ENCODE peak calls at places on chromosomes 3 and 15, in four cellular contexts. One of them, this sample, is unnamed.

GRCh38 chr15:75763137-75763611 is 50.5 kb upstream of the CSPG4 start:
- DNase-seq in G401: no peak
- DNase-seq in MM.1S: no peak
- DNase-seq in activated CD8-positive, alpha-beta memory T cell treated with anti-CD3 and anti-CD28 coated beads for 4 hours: no peak
- DNase-seq in this sample: no peak

GRCh38 chr15:74609938-74610301 is 5.7 kb upstream of the CLK3 start:
- DNase-seq in G401: no peak
- DNase-seq in MM.1S: no peak
- DNase-seq in activated CD8-positive, alpha-beta memory T cell treated with anti-CD3 and anti-CD28 coated beads for 4 hours: no peak
- DNase-seq in this sample: no peak

GRCh38 chr3:39136533-39137434 is 16.6 kb downstream of the CSRNP1 start:
- DNase-seq in G401: no peak
- DNase-seq in MM.1S: no peak
- DNase-seq in activated CD8-positive, alpha-beta memory T cell treated with anti-CD3 and anti-CD28 coated beads for 4 hours: no peak
- DNase-seq in this sample: no peak

GRCh38 chr3:169295126-169295525 is 368.4 kb downstream of the MECOM start:
- DNase-seq in G401: no peak
- DNase-seq in MM.1S: peak; percentile 57
- DNase-seq in activated CD8-positive, alpha-beta memory T cell treated with anti-CD3 and anti-CD28 coated beads for 4 hours: no peak
- DNase-seq in this sample: no peak

GRCh38 chr15:92881838-92882696 is 18.1 kb upstream of the CHD2 start:
- DNase-seq in G401: peak; percentile 100
- DNase-seq in MM.1S: peak; percentile 99
- DNase-seq in activated CD8-positive, alpha-beta memory T cell treated with anti-CD3 and anti-CD28 coated beads for 4 hours: peak; percentile 97
- DNase-seq in this sample: peak; percentile 100

GRCh38 chr3:13282986-13283876 is 136.9 kb downstream of the NUP210 start:
- DNase-seq in G401: no peak
- DNase-seq in MM.1S: peak; percentile 64
- DNase-seq in activated CD8-positive, alpha-beta memory T cell treated with anti-CD3 and anti-CD28 coated beads for 4 hours: no peak
- DNase-seq in this sample: no peak

GRCh38 chr3:149639093-149639486 is 18.7 kb downstream of the WWTR1 start:
- DNase-seq in G401: no peak
- DNase-seq in MM.1S: no peak
- DNase-seq in activated CD8-positive, alpha-beta memory T cell treated with anti-CD3 and anti-CD28 coated beads for 4 hours: no peak
- DNase-seq in this sample: no peak

GRCh38 chr15:66188464-66188863 is 65.1 kb downstream of the MEGF11 start:
- DNase-seq in G401: peak; percentile 86
- DNase-seq in MM.1S: no peak
- DNase-seq in activated CD8-positive, alpha-beta memory T cell treated with anti-CD3 and anti-CD28 coated beads for 4 hours: no peak
- DNase-seq in this sample: no peak

GRCh38 chr3:130946876-130947275 is 53.0 kb downstream of the ATP2C1 start:
- DNase-seq in G401: no peak
- DNase-seq in MM.1S: no peak
- DNase-seq in activated CD8-positive, alpha-beta memory T cell treated with anti-CD3 and anti-CD28 coated beads for 4 hours: no peak
- DNase-seq in this sample: no peak

GRCh38 chr15:101517504-101517903 is 28.0 kb upstream of the PCSK6 start:
- DNase-seq in G401: no peak
- DNase-seq in MM.1S: no peak
- DNase-seq in activated CD8-positive, alpha-beta memory T cell treated with anti-CD3 and anti-CD28 coated beads for 4 hours: no peak
- DNase-seq in this sample: no peak

GRCh38 chr15:89749951-89750559 is 994 bp downstream of the MESP1 start:
- DNase-seq in G401: peak; percentile 41
- DNase-seq in MM.1S: peak; percentile 41
- DNase-seq in activated CD8-positive, alpha-beta memory T cell treated with anti-CD3 and anti-CD28 coated beads for 4 hours: no peak
- DNase-seq in this sample: no peak

GRCh38 chr3:40120816-40121215 is 188.7 kb upstream of the EIF1B start:
- DNase-seq in G401: peak; percentile 47
- DNase-seq in MM.1S: no peak
- DNase-seq in activated CD8-positive, alpha-beta memory T cell treated with anti-CD3 and anti-CD28 coated beads for 4 hours: no peak
- DNase-seq in this sample: no peak

GRCh38 chr3:72664576-72664975 is 183.7 kb downstream of the SHQ1 start:
- DNase-seq in G401: no peak
- DNase-seq in MM.1S: no peak
- DNase-seq in activated CD8-positive, alpha-beta memory T cell treated with anti-CD3 and anti-CD28 coated beads for 4 hours: no peak
- DNase-seq in this sample: no peak

GRCh38 chr3:80767599-80767998 is 993.8 kb downstream of the GBE1 start:
- DNase-seq in G401: no peak
- DNase-seq in MM.1S: no peak
- DNase-seq in activated CD8-positive, alpha-beta memory T cell treated with anti-CD3 and anti-CD28 coated beads for 4 hours: no peak
- DNase-seq in this sample: no peak

GRCh38 chr15:70855764-70856163 is 1.8 kb upstream of the LARP6 start:
- DNase-seq in G401: no peak
- DNase-seq in MM.1S: peak; percentile 21
- DNase-seq in activated CD8-positive, alpha-beta memory T cell treated with anti-CD3 and anti-CD28 coated beads for 4 hours: no peak
- DNase-seq in this sample: no peak

GRCh38 chr3:111903067-111903511 is 44.0 kb downstream of the PHLDB2 start:
- DNase-seq in G401: no peak
- DNase-seq in MM.1S: no peak
- DNase-seq in activated CD8-positive, alpha-beta memory T cell treated with anti-CD3 and anti-CD28 coated beads for 4 hours: no peak
- DNase-seq in this sample: no peak

GRCh38 chr3:72447059-72447946 is 400.9 kb downstream of the SHQ1 start:
- DNase-seq in G401: peak; percentile 84
- DNase-seq in MM.1S: peak; percentile 90
- DNase-seq in activated CD8-positive, alpha-beta memory T cell treated with anti-CD3 and anti-CD28 coated beads for 4 hours: peak; percentile 81
- DNase-seq in this sample: peak; percentile 11

GRCh38 chr15:45378149-45378912 is at the start of gene GATM:
- DNase-seq in G401: peak; percentile 83
- DNase-seq in MM.1S: peak; percentile 75
- DNase-seq in activated CD8-positive, alpha-beta memory T cell treated with anti-CD3 and anti-CD28 coated beads for 4 hours: no peak
- DNase-seq in this sample: peak; percentile 62

GRCh38 chr3:184176377-184177330 is 2.0 kb downstream of the AP2M1 start:
- DNase-seq in G401: peak; percentile 38
- DNase-seq in MM.1S: no peak
- DNase-seq in activated CD8-positive, alpha-beta memory T cell treated with anti-CD3 and anti-CD28 coated beads for 4 hours: no peak
- DNase-seq in this sample: no peak

GRCh38 chr3:173301647-173302046 is 95.9 kb upstream of the NLGN1 start:
- DNase-seq in G401: no peak
- DNase-seq in MM.1S: no peak
- DNase-seq in activated CD8-positive, alpha-beta memory T cell treated with anti-CD3 and anti-CD28 coated beads for 4 hours: no peak
- DNase-seq in this sample: no peak

GRCh38 chr3:148847351-148847750 is 17.7 kb upstream of the CPA3 start:
- DNase-seq in G401: no peak
- DNase-seq in MM.1S: no peak
- DNase-seq in activated CD8-positive, alpha-beta memory T cell treated with anti-CD3 and anti-CD28 coated beads for 4 hours: no peak
- DNase-seq in this sample: no peak

GRCh38 chr3:139302084-139302800 is 41.6 kb upstream of the MRPS22 start:
- DNase-seq in G401: no peak
- DNase-seq in MM.1S: peak; percentile 37
- DNase-seq in activated CD8-positive, alpha-beta memory T cell treated with anti-CD3 and anti-CD28 coated beads for 4 hours: no peak
- DNase-seq in this sample: no peak

GRCh38 chr3:181757694-181758306 is 46.1 kb downstream of the SOX2 start:
- DNase-seq in G401: no peak
- DNase-seq in MM.1S: no peak
- DNase-seq in activated CD8-positive, alpha-beta memory T cell treated with anti-CD3 and anti-CD28 coated beads for 4 hours: no peak
- DNase-seq in this sample: no peak

GRCh38 chr3:53156368-53156834 is 4.6 kb upstream of the PRKCD start:
- DNase-seq in G401: no peak
- DNase-seq in MM.1S: no peak
- DNase-seq in activated CD8-positive, alpha-beta memory T cell treated with anti-CD3 and anti-CD28 coated beads for 4 hours: no peak
- DNase-seq in this sample: no peak

GRCh38 chr3:183564046-183564445 is 8.5 kb upstream of the KLHL6 start:
- DNase-seq in G401: no peak
- DNase-seq in MM.1S: no peak
- DNase-seq in activated CD8-positive, alpha-beta memory T cell treated with anti-CD3 and anti-CD28 coated beads for 4 hours: no peak
- DNase-seq in this sample: no peak

GRCh38 chr15:92763459-92763858 is 107.9 kb upstream of the FAM174B start:
- DNase-seq in G401: no peak
- DNase-seq in MM.1S: no peak
- DNase-seq in activated CD8-positive, alpha-beta memory T cell treated with anti-CD3 and anti-CD28 coated beads for 4 hours: no peak
- DNase-seq in this sample: no peak

GRCh38 chr3:150247456-150247855 is 160.6 kb upstream of the TSC22D2 start:
- DNase-seq in G401: no peak
- DNase-seq in MM.1S: no peak
- DNase-seq in activated CD8-positive, alpha-beta memory T cell treated with anti-CD3 and anti-CD28 coated beads for 4 hours: no peak
- DNase-seq in this sample: no peak

GRCh38 chr3:129448187-129448895 is 8.3 kb downstream of the IFT122 start:
- DNase-seq in G401: no peak
- DNase-seq in MM.1S: no peak
- DNase-seq in activated CD8-positive, alpha-beta memory T cell treated with anti-CD3 and anti-CD28 coated beads for 4 hours: no peak
- DNase-seq in this sample: no peak

GRCh38 chr3:151016421-151016820 is 43.9 kb upstream of the CLRN1 start:
- DNase-seq in G401: no peak
- DNase-seq in MM.1S: no peak
- DNase-seq in activated CD8-positive, alpha-beta memory T cell treated with anti-CD3 and anti-CD28 coated beads for 4 hours: no peak
- DNase-seq in this sample: no peak

GRCh38 chr15:94844533-94845390 is 613.4 kb downstream of the MCTP2 start:
- DNase-seq in G401: no peak
- DNase-seq in MM.1S: no peak
- DNase-seq in activated CD8-positive, alpha-beta memory T cell treated with anti-CD3 and anti-CD28 coated beads for 4 hours: no peak
- DNase-seq in this sample: no peak

GRCh38 chr3:30440880-30441279 is 165.5 kb upstream of the TGFBR2 start:
- DNase-seq in G401: no peak
- DNase-seq in MM.1S: no peak
- DNase-seq in activated CD8-positive, alpha-beta memory T cell treated with anti-CD3 and anti-CD28 coated beads for 4 hours: no peak
- DNase-seq in this sample: no peak

GRCh38 chr3:127053979-127054378 is 71.1 kb downstream of the PLXNA1 start:
- DNase-seq in G401: no peak
- DNase-seq in MM.1S: no peak
- DNase-seq in activated CD8-positive, alpha-beta memory T cell treated with anti-CD3 and anti-CD28 coated beads for 4 hours: no peak
- DNase-seq in this sample: no peak

GRCh38 chr15:33009603-33010002 is 184.9 kb downstream of the FMN1 start:
- DNase-seq in G401: no peak
- DNase-seq in MM.1S: no peak
- DNase-seq in activated CD8-positive, alpha-beta memory T cell treated with anti-CD3 and anti-CD28 coated beads for 4 hours: no peak
- DNase-seq in this sample: no peak

GRCh38 chr3:194486540-194487288 is at the start of gene ATP13A3:
- DNase-seq in G401: peak; percentile 92
- DNase-seq in MM.1S: peak; percentile 97
- DNase-seq in activated CD8-positive, alpha-beta memory T cell treated with anti-CD3 and anti-CD28 coated beads for 4 hours: peak; percentile 79
- DNase-seq in this sample: peak; percentile 58

GRCh38 chr15:29669823-29670222 is 152.4 kb downstream of the TJP1 start:
- DNase-seq in G401: no peak
- DNase-seq in MM.1S: no peak
- DNase-seq in activated CD8-positive, alpha-beta memory T cell treated with anti-CD3 and anti-CD28 coated beads for 4 hours: no peak
- DNase-seq in this sample: no peak

GRCh38 chr3:113697192-113698090 is 999 bp upstream of the USF3 start:
- DNase-seq in G401: peak; percentile 59
- DNase-seq in MM.1S: peak; percentile 34
- DNase-seq in activated CD8-positive, alpha-beta memory T cell treated with anti-CD3 and anti-CD28 coated beads for 4 hours: no peak
- DNase-seq in this sample: no peak

GRCh38 chr3:45567730-45568172 is 26.8 kb upstream of the LIMD1 start:
- DNase-seq in G401: no peak
- DNase-seq in MM.1S: peak; percentile 88
- DNase-seq in activated CD8-positive, alpha-beta memory T cell treated with anti-CD3 and anti-CD28 coated beads for 4 hours: no peak
- DNase-seq in this sample: no peak

GRCh38 chr15:58222698-58223097 is 84.5 kb downstream of the AQP9 start:
- DNase-seq in G401: no peak
- DNase-seq in MM.1S: no peak
- DNase-seq in activated CD8-positive, alpha-beta memory T cell treated with anti-CD3 and anti-CD28 coated beads for 4 hours: no peak
- DNase-seq in this sample: no peak

GRCh38 chr15:57866149-57866736 is 159.7 kb downstream of the POLR2M start:
- DNase-seq in G401: peak; percentile 13
- DNase-seq in MM.1S: peak; percentile 69
- DNase-seq in activated CD8-positive, alpha-beta memory T cell treated with anti-CD3 and anti-CD28 coated beads for 4 hours: no peak
- DNase-seq in this sample: no peak

GRCh38 chr3:39433642-39434041 is 27.1 kb downstream of the RPSA start:
- DNase-seq in G401: no peak
- DNase-seq in MM.1S: no peak
- DNase-seq in activated CD8-positive, alpha-beta memory T cell treated with anti-CD3 and anti-CD28 coated beads for 4 hours: no peak
- DNase-seq in this sample: no peak